ENCODE peak calls at places on chromosome X, in six cellular contexts. P is H1, Q is GM23248, A is HepG2, F is MM.1S, E is adipocyte. I is an unnamed sample. For H3K9me3, the result is how much of the 10 kb centered on the place peaks cover.

GRCh38 chrX:9878141-9878875 is 88.8 kb upstream of the CLDN34 start:
- DNase-seq in F (no peak), A (no peak), P (no peak), E (peak), Q (no peak), I (no peak)

GRCh38 chrX:119655125-119655524 is 37.8 kb downstream of the SEPTIN6 start:
- DNase-seq in E (peak), P (no peak), F (no peak), Q (peak), A (no peak), I (no peak)

GRCh38 chrX:121011254-121011653 is 25.7 kb upstream of the CT47A1 start:
- DNase-seq in Q (no peak), A (peak), F (no peak), P (no peak), E (no peak), I (no peak)

GRCh38 chrX:94695910-94696309 is 1021.9 kb downstream of the FAM133A start:
- DNase-seq in Q (no peak), P (no peak), A (no peak), F (no peak), E (no peak), I (no peak)

GRCh38 chrX:30275498-30275897 is 28.6 kb downstream of the MAGEB1 start:
- DNase-seq in F (no peak), Q (peak), P (no peak), A (no peak), E (peak), I (no peak)

GRCh38 chrX:22247169-22247568 is 25.5 kb upstream of the CBLL2 start:
- DNase-seq in F (no peak), P (no peak), A (no peak), Q (peak), E (peak), I (no peak)

GRCh38 chrX:26160301-26160700 is at the start of gene MAGEB6B:
- DNase-seq in Q (no peak), A (no peak), P (no peak), F (no peak), E (no peak), I (no peak)

GRCh38 chrX:153414838-153415552 is 3.7 kb downstream of the ZFP92 start:
- DNase-seq in P (no peak), A (no peak), Q (peak), F (no peak), E (peak), I (no peak)

GRCh38 chrX:40010550-40011364 is 87.0 kb downstream of the BCOR start:
- DNase-seq in P (peak), F (no peak), Q (no peak), E (no peak), A (peak), I (peak)

GRCh38 chrX:41167888-41168287 is 82.6 kb downstream of the USP9X start:
- DNase-seq in A (no peak), P (no peak), E (no peak), Q (peak), F (no peak), I (no peak)

GRCh38 chrX:132171478-132171877 is 43.7 kb upstream of the FRMD7 start:
- DNase-seq in F (no peak), P (no peak), E (no peak), Q (no peak), A (peak), I (no peak)

GRCh38 chrX:24148535-24149345 is 789 bp upstream of the ZFX start:
- DNase-seq in A (peak), Q (peak), E (peak), F (no peak), P (no peak), I (no peak)

GRCh38 chrX:153411988-153412574 is 809 bp downstream of the ZFP92 start:
- DNase-seq in Q (peak), E (no peak), A (no peak), F (no peak), P (no peak), I (no peak)

GRCh38 chrX:71659959-71660358 is 7.4 kb upstream of the LOC101059915 start:
- DNase-seq in Q (no peak), A (no peak), E (no peak), P (no peak), F (no peak), I (no peak)

GRCh38 chrX:113429011-113429410 is 588.4 kb upstream of the AMOT start:
- DNase-seq in A (no peak), E (no peak), P (no peak), Q (no peak), F (no peak), I (no peak)

GRCh38 chrX:136718091-136718490 is 62.6 kb downstream of the ARHGEF6 start:
- DNase-seq in A (no peak), Q (no peak), F (no peak), P (no peak), E (no peak), I (no peak)

GRCh38 chrX:7266261-7266660 is 118.3 kb upstream of the PUDP start:
- DNase-seq in E (no peak), A (no peak), F (no peak), P (no peak), Q (peak), I (no peak)

GRCh38 chrX:63551856-63552255 is 200.7 kb upstream of the SPIN4 start:
- DNase-seq in P (no peak), E (no peak), Q (no peak), A (no peak), F (no peak), I (no peak)

GRCh38 chrX:19110642-19111041 is 11.6 kb downstream of the ADGRG2 start:
- DNase-seq in E (no peak), F (no peak), P (no peak), A (no peak), Q (no peak), I (no peak)

GRCh38 chrX:17527135-17527701 is 152.2 kb downstream of the NHS start:
- DNase-seq in A (no peak), P (no peak), F (no peak), E (no peak), Q (no peak), I (no peak)

GRCh38 chrX:6386837-6387236 is 148.1 kb downstream of the VCX3A start:
- DNase-seq in F (no peak), P (no peak), A (no peak), E (no peak), Q (no peak), I (no peak)

GRCh38 chrX:78997870-78998558 is 52.8 kb downstream of the P2RY10 start:
- DNase-seq in Q (no peak), E (no peak), P (no peak), F (peak), A (no peak), I (peak)

GRCh38 chrX:48816014-48816810 is 10.1 kb upstream of the ERAS start:
- DNase-seq in E (no peak), A (no peak), P (no peak), F (no peak), Q (no peak), I (no peak)

GRCh38 chrX:54920610-54921426 is at the start of gene TRO:
- DNase-seq in E (peak), P (peak), A (no peak), Q (peak), F (no peak), I (peak)

GRCh38 chrX:7215842-7216241 is 67.9 kb upstream of the PUDP start:
- DNase-seq in A (no peak), E (no peak), F (no peak), Q (peak), P (no peak), I (no peak)

GRCh38 chrX:108537005-108537404 is 97.4 kb downstream of the COL4A5 start:
- DNase-seq in E (peak), A (peak), Q (peak), F (peak), P (no peak), I (peak)

GRCh38 chrX:14936561-14936960 is 63.3 kb downstream of the MOSPD2 start:
- DNase-seq in P (no peak), E (peak), A (no peak), Q (peak), F (no peak), I (no peak)

GRCh38 chrX:3743821-3744439 is 30.5 kb upstream of the PRKX start:
- DNase-seq in Q (no peak), P (no peak), F (no peak), A (no peak), E (no peak), I (no peak)

GRCh38 chrX:140505421-140506337 is 810 bp upstream of the SOX3 start:
- DNase-seq in P (peak), A (no peak), F (no peak), Q (no peak), E (no peak), I (peak)

GRCh38 chrX:110992611-110993010 is 103.4 kb upstream of the PAK3 start:
- DNase-seq in F (peak), E (peak), A (peak), Q (peak), P (no peak), I (peak)

GRCh38 chrX:12999422-12999821 is 24.5 kb downstream of the TMSB4X start:
- DNase-seq in E (no peak), Q (no peak), A (no peak), P (no peak), F (peak), I (no peak)

GRCh38 chrX:13001097-13001496 is 26.2 kb downstream of the TMSB4X start:
- DNase-seq in P (no peak), A (no peak), E (no peak), F (no peak), Q (no peak), I (no peak)

GRCh38 chrX:13005671-13006473 is 31.0 kb downstream of the TMSB4X start:
- DNase-seq in P (no peak), A (no peak), E (no peak), F (peak), Q (peak), I (no peak)

GRCh38 chrX:13000311-13000811 is 25.5 kb downstream of the TMSB4X start:
- DNase-seq in Q (no peak), E (no peak), F (peak), P (no peak), A (no peak), I (no peak)

GRCh38 chrX:13001961-13002671 is 27.2 kb downstream of the TMSB4X start:
- DNase-seq in F (no peak), Q (peak), E (no peak), A (no peak), P (no peak), I (no peak)
- H3K9ac ChIP-seq in F (no peak), Q (no peak), E (no peak), A (no peak), P (no peak), I (no peak)

GRCh38 chrX:826026-826425 is 195.4 kb downstream of the SHOX start:
- DNase-seq in E (peak), P (peak), A (no peak), Q (peak), F (no peak), I (no peak)
- H3K4me3 ChIP-seq in E (peak), P (no peak), A (no peak), Q (peak), F (no peak), I (no peak)

GRCh38 chrX:134206221-134206620 is 30.8 kb upstream of the CCDC160 start:
- DNase-seq in A (no peak), Q (no peak), P (no peak), F (no peak), E (no peak), I (no peak)
- H3K9me3 ChIP-seq in A (under half), Q (under half), P (under half), F (under half), E (under half), I (under half)

DNA sequence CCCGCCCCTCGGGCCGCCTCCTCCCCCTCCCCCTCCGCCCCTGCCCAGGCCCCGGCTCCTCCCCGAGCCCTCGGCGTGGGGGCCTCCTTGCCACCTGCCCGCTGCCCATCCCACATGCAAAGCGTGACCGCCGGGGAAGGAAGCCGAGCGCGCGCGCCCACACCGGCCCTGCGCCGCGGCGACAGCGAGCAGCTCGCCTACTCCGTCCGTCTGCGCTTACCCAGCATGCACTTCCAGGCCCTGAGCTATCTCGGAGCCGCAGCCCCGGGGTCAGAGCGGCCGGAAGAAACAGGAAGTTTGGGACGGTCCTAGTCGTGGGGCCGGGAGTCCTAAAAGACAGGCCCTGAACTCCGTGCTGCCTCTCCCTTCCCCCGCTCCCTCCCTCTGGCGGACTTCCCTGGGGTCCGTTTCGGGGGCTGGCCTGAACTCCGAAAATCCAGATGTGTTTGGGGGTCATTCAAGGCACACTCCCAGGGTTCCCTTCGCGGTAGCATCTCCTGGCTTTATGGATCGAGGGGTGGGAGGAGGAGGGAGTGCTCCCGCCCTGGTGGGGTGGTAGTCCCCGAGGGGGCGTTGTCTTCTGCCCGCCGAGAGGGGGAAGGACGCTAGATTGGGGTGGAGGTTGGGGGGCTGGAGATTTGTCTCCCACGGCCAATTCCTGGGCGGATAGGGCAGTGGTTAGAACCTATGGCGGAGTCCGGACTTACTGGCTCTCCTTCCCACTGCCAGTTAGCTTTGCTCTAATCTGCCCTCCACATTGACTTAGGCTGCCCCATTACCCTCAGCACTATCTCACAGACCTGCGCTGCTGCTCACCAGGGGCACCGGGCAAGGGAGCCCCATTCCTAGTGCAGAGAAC is 25.0 kb upstream of the BCORL1 start:
- DNase-seq in A (no peak), Q (peak), E (peak), F (peak), P (no peak), I (peak)
- H3K9ac ChIP-seq in A (no peak), Q (peak), E (peak), F (peak), P (peak), I (no peak)

GRCh38 chrX:135421932-135422809 is at the start of gene SMIM10L2A:
- DNase-seq in F (no peak), Q (peak), A (no peak), E (no peak), P (peak), I (peak)
- H3K4me3 ChIP-seq in F (peak), Q (no peak), A (no peak), E (peak), P (peak), I (peak)

GRCh38 chrX:46502848-46503247 is 42.4 kb downstream of the ZNF674 start:
- DNase-seq in P (no peak), E (no peak), A (peak), Q (no peak), F (no peak), I (no peak)
- H3K9me3 ChIP-seq in P (under half), E (half or more), A (under half), Q (under half), F (under half), I (half or more)

GRCh38 chrX:47217121-47217851 is 1.2 kb upstream of the CDK16 start:
- DNase-seq in A (peak), E (peak), P (no peak), Q (peak), F (no peak), I (no peak)
- H3K9ac ChIP-seq in A (peak), E (peak), P (peak), Q (peak), F (peak), I (peak)